ENCODE peak calls at places on chromosomes 2 and 18, in four cellular contexts. One of them, this sample, is unnamed.

GRCh38 chr2:27591745-27592144 is 8.9 kb downstream of the ZNF512 start:
- DNase-seq in NCI-H2081 treated with DMSO at 0.1 percent for 48 hours: no peak
- DNase-seq in iris pigment epithelial cell: peak
- DNase-seq in AG04449: no peak
- DNase-seq in this sample: no peak

GRCh38 chr2:12514631-12515437 is 201.9 kb upstream of the TRIB2 start:
- DNase-seq in NCI-H2081 treated with DMSO at 0.1 percent for 48 hours: no peak
- DNase-seq in iris pigment epithelial cell: peak
- DNase-seq in AG04449: no peak
- DNase-seq in this sample: no peak

GRCh38 chr2:113039158-113039557 is 13.5 kb downstream of the IL36B start:
- DNase-seq in NCI-H2081 treated with DMSO at 0.1 percent for 48 hours: no peak
- DNase-seq in iris pigment epithelial cell: no peak
- DNase-seq in AG04449: no peak
- DNase-seq in this sample: no peak

GRCh38 chr2:26801342-26801741 is 15.5 kb downstream of the CENPA start:
- DNase-seq in NCI-H2081 treated with DMSO at 0.1 percent for 48 hours: no peak
- DNase-seq in iris pigment epithelial cell: no peak
- DNase-seq in AG04449: no peak
- DNase-seq in this sample: no peak

GRCh38 chr2:218982312-218983262 is 2.4 kb downstream of the FEV start:
- DNase-seq in NCI-H2081 treated with DMSO at 0.1 percent for 48 hours: no peak
- DNase-seq in iris pigment epithelial cell: no peak
- DNase-seq in AG04449: no peak
- DNase-seq in this sample: no peak

GRCh38 chr2:13252615-13253014 is 535.9 kb downstream of the TRIB2 start:
- DNase-seq in NCI-H2081 treated with DMSO at 0.1 percent for 48 hours: no peak
- DNase-seq in iris pigment epithelial cell: no peak
- DNase-seq in AG04449: no peak
- DNase-seq in this sample: no peak

GRCh38 chr2:149427371-149427770 is 97.0 kb downstream of the LYPD6 start:
- DNase-seq in NCI-H2081 treated with DMSO at 0.1 percent for 48 hours: no peak
- DNase-seq in iris pigment epithelial cell: no peak
- DNase-seq in AG04449: no peak
- DNase-seq in this sample: no peak

GRCh38 chr18:50671376-50671775 is 111.5 kb downstream of the MAPK4 start:
- DNase-seq in NCI-H2081 treated with DMSO at 0.1 percent for 48 hours: no peak
- DNase-seq in iris pigment epithelial cell: no peak
- DNase-seq in AG04449: no peak
- DNase-seq in this sample: no peak

GRCh38 chr2:31729442-31730092 is 148.8 kb upstream of the SRD5A2 start:
- DNase-seq in NCI-H2081 treated with DMSO at 0.1 percent for 48 hours: no peak
- DNase-seq in iris pigment epithelial cell: peak
- DNase-seq in AG04449: peak
- DNase-seq in this sample: peak

GRCh38 chr2:130337735-130338325 is 4.9 kb upstream of the IMP4 start:
- DNase-seq in NCI-H2081 treated with DMSO at 0.1 percent for 48 hours: no peak
- DNase-seq in iris pigment epithelial cell: peak
- DNase-seq in AG04449: no peak
- DNase-seq in this sample: peak

GRCh38 chr18:46278481-46279465 is 174.6 kb downstream of the HAUS1 start:
- DNase-seq in NCI-H2081 treated with DMSO at 0.1 percent for 48 hours: no peak
- DNase-seq in iris pigment epithelial cell: peak
- DNase-seq in AG04449: no peak
- DNase-seq in this sample: peak

GRCh38 chr2:140178224-140178623 is 1398.0 kb upstream of the NXPH2 start:
- DNase-seq in NCI-H2081 treated with DMSO at 0.1 percent for 48 hours: no peak
- DNase-seq in iris pigment epithelial cell: peak
- DNase-seq in AG04449: no peak
- DNase-seq in this sample: no peak

GRCh38 chr2:241692448-241692847 is 5.8 kb upstream of the DTYMK start:
- DNase-seq in NCI-H2081 treated with DMSO at 0.1 percent for 48 hours: no peak
- DNase-seq in iris pigment epithelial cell: peak
- DNase-seq in AG04449: peak
- DNase-seq in this sample: peak

GRCh38 chr18:35040988-35041751 is at the start of gene MAPRE2:
- DNase-seq in NCI-H2081 treated with DMSO at 0.1 percent for 48 hours: peak
- DNase-seq in iris pigment epithelial cell: peak
- DNase-seq in AG04449: peak
- DNase-seq in this sample: peak